ENCODE peak calls at places on chromosomes 7 and 10, in five cellular contexts. X is sigmoid colon; F is CD8-positive, alpha-beta T cell; Q is stomach; P is left ventricle myocardium inferior. C is an unnamed sample.
A peak's percentile ranks its signal among the peaks of the same experiment; 100 is the strongest.

GRCh38 chr7:127337581-127337980 is 54.9 kb downstream of the ZNF800 start:
- DNase-seq in X (no peak), F (no peak), Q (peak; percentile 28), P (peak; percentile 22), C (no peak)

GRCh38 chr10:116565533-116565932 is 19.8 kb downstream of the PNLIP start:
- DNase-seq in X (no peak), F (no peak), Q (no peak), P (no peak), C (no peak)

GRCh38 chr7:6536262-6536770 is 14.9 kb downstream of the GRID2IP start:
- DNase-seq in X (no peak), F (no peak), Q (no peak), P (no peak), C (no peak)

GRCh38 chr7:137038706-137039105 is 170.3 kb downstream of the CHRM2 start:
- DNase-seq in X (no peak), F (no peak), Q (no peak), P (no peak), C (no peak)

GRCh38 chr7:116952640-116953371 is 495 bp upstream of the ST7 start:
- DNase-seq in X (peak; percentile 83), F (no peak), Q (peak; percentile 73), P (peak; percentile 71), C (peak; percentile 37)

GRCh38 chr10:12194752-12195271 is 879 bp downstream of the NUDT5 start:
- DNase-seq in X (peak; percentile 79), F (peak; percentile 26), Q (peak; percentile 35), P (peak; percentile 38), C (peak; percentile 2)

GRCh38 chr7:155398944-155399343 is 59.0 kb upstream of the EN2 start:
- DNase-seq in X (no peak), F (no peak), Q (no peak), P (no peak), C (no peak)

GRCh38 chr7:34296663-34297062 is 361.4 kb upstream of the NPSR1 start:
- DNase-seq in X (no peak), F (no peak), Q (no peak), P (no peak), C (no peak)

GRCh38 chr7:65239707-65240352 is 133.8 kb upstream of the ZNF92 start:
- DNase-seq in X (no peak), F (no peak), Q (peak; percentile 52), P (no peak), C (peak; percentile 74)

GRCh38 chr7:361680-362415 is 71.9 kb downstream of the FOXL3 start:
- DNase-seq in X (no peak), F (no peak), Q (no peak), P (no peak), C (no peak)

GRCh38 chr10:44295619-44296222 is 89.2 kb downstream of the CXCL12 start:
- DNase-seq in X (no peak), F (no peak), Q (no peak), P (no peak), C (no peak)

GRCh38 chr7:80014507-80014906 is 120.1 kb upstream of the GNAI1 start:
- DNase-seq in X (no peak), F (no peak), Q (no peak), P (no peak), C (no peak)

GRCh38 chr10:59372543-59372942 is 10.2 kb upstream of the FAM13C start:
- DNase-seq in X (no peak), F (no peak), Q (no peak), P (no peak), C (no peak)

GRCh38 chr7:92698237-92698841 is 108.1 kb upstream of the FAM133B start:
- DNase-seq in X (no peak), F (no peak), Q (peak; percentile 62), P (peak; percentile 33), C (peak; percentile 28)

GRCh38 chr7:67713651-67714050 is 717.0 kb downstream of the TYW1 start:
- DNase-seq in X (no peak), F (no peak), Q (no peak), P (no peak), C (no peak)

GRCh38 chr10:86888585-86889381 is 68.6 kb downstream of the MMRN2 start:
- DNase-seq in X (no peak), F (no peak), Q (no peak), P (no peak), C (no peak)

GRCh38 chr10:32929634-32930033 is 28.4 kb downstream of the ITGB1 start:
- DNase-seq in X (no peak), F (no peak), Q (no peak), P (no peak), C (no peak)

GRCh38 chr7:27212587-27213149 is 12.8 kb upstream of the HOXA13 start:
- DNase-seq in X (no peak), F (no peak), Q (no peak), P (no peak), C (no peak)

GRCh38 chr7:19773361-19773760 is at the start of gene TMEM196:
- DNase-seq in X (no peak), F (no peak), Q (no peak), P (no peak), C (peak; percentile 16)

GRCh38 chr10:126253613-126254002 is 134.7 kb downstream of the ADAM12 start:
- DNase-seq in X (no peak), F (no peak), Q (no peak), P (no peak), C (no peak)

GRCh38 chr10:80515941-80516340 is 21.8 kb upstream of the SH2D4B start:
- DNase-seq in X (peak; percentile 62), F (no peak), Q (no peak), P (no peak), C (no peak)

GRCh38 chr10:12701696-12702095 is 299.8 kb downstream of the CCDC3 start:
- DNase-seq in X (no peak), F (no peak), Q (no peak), P (no peak), C (no peak)

GRCh38 chr7:83119002-83119358 is 43.7 kb downstream of the PCLO start:
- DNase-seq in X (no peak), F (no peak), Q (no peak), P (no peak), C (no peak)

GRCh38 chr10:129375171-129375570 is 91.9 kb upstream of the MGMT start:
- DNase-seq in X (no peak), F (no peak), Q (no peak), P (no peak), C (no peak)

GRCh38 chr7:87625101-87625500 is 3.1 kb upstream of the RUNDC3B start:
- DNase-seq in X (no peak), F (no peak), Q (no peak), P (no peak), C (no peak)

GRCh38 chr10:126979311-126979710 is 74.1 kb downstream of the DOCK1 start:
- DNase-seq in X (no peak), F (no peak), Q (no peak), P (no peak), C (no peak)

GRCh38 chr7:2420216-2420933 is 17.0 kb downstream of the CHST12 start:
- DNase-seq in X (no peak), F (no peak), Q (no peak), P (no peak), C (no peak)

GRCh38 chr7:75969704-75970498 is 24.5 kb downstream of the TMEM120A start:
- DNase-seq in X (no peak), F (no peak), Q (no peak), P (no peak), C (no peak)

GRCh38 chr7:6026011-6026819 is 5.0 kb upstream of the ANKRD61 start:
- DNase-seq in X (peak; percentile 74), F (peak; percentile 71), Q (peak; percentile 67), P (peak; percentile 75), C (peak; percentile 6)

GRCh38 chr7:5997210-5997808 is 11.5 kb downstream of the PMS2 start:
- DNase-seq in X (no peak), F (peak; percentile 54), Q (peak; percentile 56), P (peak; percentile 20), C (no peak)

GRCh38 chr7:47826754-47827153 is 121.5 kb downstream of the PKD1L1 start:
- DNase-seq in X (no peak), F (no peak), Q (no peak), P (no peak), C (no peak)

GRCh38 chr7:15829689-15830088 is 143.2 kb upstream of the MEOX2 start:
- DNase-seq in X (peak; percentile 78), F (no peak), Q (no peak), P (no peak), C (no peak)

GRCh38 chr7:142301299-142301698 is 43.4 kb upstream of the PRSS58 start:
- DNase-seq in X (no peak), F (no peak), Q (no peak), P (no peak), C (no peak)

GRCh38 chr7:142303650-142304049 is 45.8 kb upstream of the PRSS58 start:
- DNase-seq in X (no peak), F (no peak), Q (no peak), P (no peak), C (no peak)

GRCh38 chr7:142299226-142299625 is 41.4 kb upstream of the PRSS58 start:
- DNase-seq in X (no peak), F (no peak), Q (no peak), P (no peak), C (no peak)

GRCh38 chr7:142300689-142301088 is 42.8 kb upstream of the PRSS58 start:
- DNase-seq in X (no peak), F (peak; percentile 40), Q (no peak), P (no peak), C (no peak)

GRCh38 chr7:142301923-142302550 is 44.2 kb upstream of the PRSS58 start:
- DNase-seq in X (no peak), F (no peak), Q (no peak), P (no peak), C (no peak)
- TF ChIP-seq CTCF in X (no peak), F (peak; percentile 38), Q (peak; percentile 13), P (no peak), C (peak; percentile 64)

GRCh38 chr10:74888947-74889661 is 62.7 kb downstream of the KAT6B start:
- DNase-seq in X (no peak), F (no peak), Q (no peak), P (no peak), C (no peak)
- TF ChIP-seq CTCF in X (no peak), F (no peak), Q (no peak), P (peak; percentile 17), C (no peak)

DNA sequence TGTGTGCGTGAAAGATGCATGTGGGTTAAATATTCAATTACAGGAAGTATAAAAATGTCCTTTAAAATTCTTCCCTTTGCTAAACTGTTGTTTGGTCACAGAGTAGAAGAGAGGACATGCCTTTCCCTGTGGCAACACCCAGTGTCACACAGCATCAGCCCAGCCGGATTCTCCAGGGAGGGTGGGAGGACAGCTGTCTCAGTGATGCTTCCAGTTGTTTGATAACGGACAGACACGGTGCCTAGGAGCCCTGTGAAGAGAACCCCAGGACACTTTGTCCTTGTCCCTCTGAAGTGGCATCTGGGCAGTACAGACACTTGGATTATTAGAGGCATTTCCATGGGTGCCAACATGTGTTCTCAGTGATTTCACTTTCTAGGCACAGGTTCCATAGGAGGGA is 306.6 kb upstream of the LRGUK start:
- DNase-seq in X (no peak), F (no peak), Q (no peak), P (no peak), C (no peak)
- TF ChIP-seq CTCF in X (no peak), F (no peak), Q (no peak), P (no peak), C (no peak)

GRCh38 chr10:60594476-60595051 is 183.7 kb upstream of the CDK1 start:
- DNase-seq in X (no peak), F (no peak), Q (no peak), P (no peak), C (no peak)
- TF ChIP-seq CTCF in X (no peak), F (no peak), Q (no peak), P (no peak), C (peak; percentile 26)

C was measured in neural crest cell.